ENCODE peak calls at places on chromosomes 3 and 15, in ten cellular contexts. X is GDM1, H is mucosa of descending colon, O is ureter, I is NCI-H774, J is SHP77 treated with DMSO at 0.1 percent for 48 hours, T is choroid plexus epithelial cell, U is IMR-90, Y is mesothelial cell of epicardium, F is AG20443. C is an unnamed sample.

GRCh38 chr3:30358871-30359270 is 247.5 kb upstream of the TGFBR2 start:
- DNase-seq in I (no peak), X (no peak), F (no peak), U (no peak), O (no peak), Y (no peak), H (no peak), T (no peak), J (no peak), C (no peak)

GRCh38 chr3:182921665-182922355 is 58.5 kb downstream of the DCUN1D1 start:
- DNase-seq in U (peak; percentile 42), T (peak; percentile 59), J (no peak), H (no peak), Y (no peak), X (no peak), F (no peak), I (no peak), O (no peak), C (peak; percentile 13)

GRCh38 chr15:66369773-66370651 is 13.5 kb upstream of the TIPIN start:
- DNase-seq in Y (no peak), U (peak; percentile 20), O (no peak), J (no peak), I (no peak), H (peak; percentile 12), F (peak; percentile 36), T (peak; percentile 55), X (no peak), C (peak; percentile 13)

GRCh38 chr3:190108789-190109188 is 11.9 kb downstream of the P3H2 start:
- DNase-seq in H (no peak), Y (no peak), J (no peak), F (peak; percentile 21), U (no peak), X (no peak), T (peak; percentile 46), I (no peak), O (no peak), C (no peak)

GRCh38 chr15:66294157-66294931 is 976 bp downstream of the DIS3L start:
- DNase-seq in F (peak; percentile 75), O (no peak), J (peak; percentile 58), X (no peak), H (peak; percentile 69), T (peak; percentile 81), Y (no peak), U (peak; percentile 66), I (peak; percentile 39), C (peak; percentile 54)

GRCh38 chr15:68608844-68609232 is 30.0 kb downstream of the CORO2B start:
- DNase-seq in H (no peak), X (no peak), J (no peak), F (no peak), T (no peak), O (no peak), Y (no peak), I (no peak), U (no peak), C (no peak)

GRCh38 chr3:196177967-196178366 is 33.2 kb downstream of the ZDHHC19 start:
- DNase-seq in J (no peak), U (no peak), O (no peak), X (no peak), T (no peak), I (no peak), Y (no peak), H (peak; percentile 70), F (peak; percentile 4), C (no peak)

GRCh38 chr3:145893331-145893730 is 267.7 kb downstream of the PLOD2 start:
- DNase-seq in U (no peak), X (no peak), O (no peak), I (no peak), Y (no peak), J (no peak), H (no peak), F (no peak), T (no peak), C (no peak)

GRCh38 chr3:82015241-82015640 is 253.8 kb upstream of the GBE1 start:
- DNase-seq in F (no peak), X (no peak), Y (no peak), J (no peak), I (no peak), T (no peak), H (no peak), U (no peak), O (no peak), C (peak; percentile 67)

GRCh38 chr3:135084976-135085375 is 289.9 kb downstream of the EPHB1 start:
- DNase-seq in I (no peak), T (no peak), X (no peak), O (no peak), F (no peak), U (no peak), H (no peak), Y (no peak), J (no peak), C (no peak)

GRCh38 chr15:101451886-101452285 is 37.6 kb downstream of the PCSK6 start:
- DNase-seq in O (no peak), F (no peak), J (no peak), T (no peak), Y (no peak), H (no peak), X (no peak), U (no peak), I (no peak), C (no peak)

GRCh38 chr3:62669161-62669560 is 206.1 kb downstream of the CADPS start:
- DNase-seq in I (no peak), U (no peak), T (no peak), J (no peak), H (no peak), X (no peak), Y (no peak), O (no peak), F (no peak), C (no peak)

GRCh38 chr3:50341537-50341936 is 901 bp upstream of the RASSF1 start:
- DNase-seq in H (no peak), X (no peak), O (no peak), F (no peak), T (no peak), J (no peak), Y (no peak), I (no peak), U (no peak), C (no peak)

GRCh38 chr15:31399544-31400171 is 73.0 kb downstream of the KLF13 start:
- DNase-seq in Y (no peak), J (no peak), I (no peak), F (no peak), U (peak; percentile 15), X (no peak), H (peak; percentile 42), T (peak; percentile 81), O (no peak), C (peak; percentile 55)

GRCh38 chr3:55490194-55490913 is 3.2 kb upstream of the WNT5A start:
- DNase-seq in Y (no peak), H (no peak), J (no peak), X (no peak), O (no peak), F (no peak), T (no peak), U (no peak), I (no peak), C (peak; percentile 30)

GRCh38 chr3:126293370-126294082 is 63.7 kb downstream of the KLF15 start:
- DNase-seq in H (no peak), Y (no peak), I (no peak), T (peak; percentile 32), O (no peak), U (peak; percentile 65), X (no peak), F (peak; percentile 18), J (no peak), C (no peak)

GRCh38 chr3:154182322-154182922 is 61.2 kb downstream of the ARHGEF26 start:
- DNase-seq in F (no peak), H (no peak), Y (no peak), J (no peak), T (no peak), I (no peak), O (no peak), X (no peak), U (no peak), C (no peak)

GRCh38 chr15:29925227-29926082 is 103.2 kb upstream of the TJP1 start:
- DNase-seq in I (no peak), J (peak; percentile 13), Y (peak; percentile 43), H (peak; percentile 66), O (peak; percentile 61), T (peak; percentile 95), F (peak; percentile 81), U (peak; percentile 80), X (no peak), C (peak; percentile 83)

GRCh38 chr15:96333194-96334016 is 2.9 kb downstream of the NR2F2 start:
- DNase-seq in I (no peak), U (no peak), J (no peak), F (peak; percentile 33), O (peak; percentile 58), H (no peak), Y (no peak), T (peak; percentile 84), X (no peak), C (peak; percentile 56)

GRCh38 chr3:11307830-11308432 is 35.7 kb downstream of the ATG7 start:
- DNase-seq in X (no peak), J (no peak), F (no peak), Y (no peak), H (peak; percentile 17), I (no peak), T (peak; percentile 57), U (no peak), O (no peak), C (no peak)

GRCh38 chr15:39058371-39059131 is 493.9 kb upstream of the RASGRP1 start:
- DNase-seq in X (no peak), I (no peak), H (no peak), T (no peak), J (no peak), Y (no peak), U (no peak), O (no peak), F (no peak), C (no peak)

GRCh38 chr3:146035366-146035765 is 125.6 kb downstream of the PLOD2 start:
- DNase-seq in T (peak; percentile 71), I (no peak), Y (no peak), H (no peak), J (no peak), F (no peak), X (no peak), O (no peak), U (peak; percentile 23), C (no peak)

GRCh38 chr3:37996785-37997301 is 6.3 kb downstream of the VILL start:
- DNase-seq in F (peak; percentile 76), Y (peak; percentile 43), U (peak; percentile 76), O (peak; percentile 87), X (peak; percentile 68), J (peak; percentile 55), H (peak; percentile 92), T (peak; percentile 89), I (peak; percentile 10), C (peak; percentile 70)

GRCh38 chr3:46097691-46098241 is 70.5 kb upstream of the XCR1 start:
- DNase-seq in O (no peak), U (peak; percentile 31), I (no peak), T (peak; percentile 82), F (peak; percentile 69), X (no peak), J (no peak), H (no peak), Y (no peak), C (peak; percentile 33)

GRCh38 chr15:90212221-90213079 is 11.3 kb downstream of the SEMA4B start:
- DNase-seq in F (no peak), T (no peak), O (peak; percentile 81), X (no peak), H (no peak), Y (no peak), J (no peak), U (no peak), I (no peak), C (no peak)

C was measured in astrocyte of the spinal cord.